ENCODE peak calls at places on chromosomes 16 and 17, in ten cellular contexts. M, O, C, K, B, T, Z, L, F and J are unnamed samples.

GRCh38 chr17:57463103-57463885 is 207.0 kb downstream of the MSI2 start:
- DNase-seq in Z (no peak), M (no peak), T (no peak), O (no peak), B (no peak), C (no peak), F (peak; percentile 39), K (no peak), L (no peak), J (peak; percentile 62)

GRCh38 chr17:77100009-77100408 is 40.8 kb upstream of the SEC14L1 start:
- DNase-seq in M (no peak), L (peak; percentile 62), C (peak; percentile 53), B (peak; percentile 37), F (no peak), O (peak; percentile 88), Z (peak; percentile 81), T (no peak), K (no peak), J (no peak)

GRCh38 chr17:1495265-1495664 is 2.8 kb upstream of the MYO1C start:
- DNase-seq in O (no peak), Z (peak; percentile 85), F (no peak), L (peak; percentile 71), M (no peak), K (no peak), T (no peak), C (no peak), B (no peak), J (peak; percentile 52)

GRCh38 chr17:78921437-78921971 is 3.7 kb downstream of the TIMP2 start:
- DNase-seq in B (no peak), F (no peak), Z (peak; percentile 80), L (peak; percentile 52), M (no peak), T (no peak), C (no peak), K (no peak), O (no peak), J (peak; percentile 49)

GRCh38 chr17:12927541-12928425 is 90.0 kb downstream of the ELAC2 start:
- DNase-seq in L (peak; percentile 19), M (no peak), B (no peak), F (no peak), O (no peak), Z (peak; percentile 52), K (no peak), T (no peak), C (no peak), J (peak; percentile 20)

GRCh38 chr17:58112970-58113631 is 29.9 kb downstream of the DYNLL2 start:
- DNase-seq in C (peak; percentile 88), F (peak; percentile 68), B (peak; percentile 83), L (peak; percentile 65), M (peak; percentile 55), Z (peak; percentile 79), O (peak; percentile 75), T (peak; percentile 83), K (peak; percentile 81), J (peak; percentile 59)

GRCh38 chr16:24800586-24800985 is 45.2 kb upstream of the SLC5A11 start:
- DNase-seq in O (no peak), T (no peak), K (no peak), L (no peak), M (no peak), B (no peak), Z (no peak), F (no peak), C (no peak), J (no peak)

GRCh38 chr17:14321476-14321949 is 20.6 kb downstream of the HS3ST3B1 start:
- DNase-seq in B (no peak), Z (no peak), M (no peak), L (no peak), T (no peak), C (no peak), F (no peak), K (no peak), O (no peak), J (no peak)

GRCh38 chr17:78737332-78737731 is 44.7 kb downstream of the CYTH1 start:
- DNase-seq in L (no peak), C (no peak), Z (no peak), T (no peak), K (no peak), M (no peak), O (no peak), F (no peak), B (no peak), J (no peak)

GRCh38 chr16:70429888-70430666 is 8.8 kb downstream of the ST3GAL2 start:
- DNase-seq in F (no peak), C (no peak), L (no peak), O (no peak), T (no peak), K (no peak), Z (no peak), M (no peak), B (no peak), J (no peak)

GRCh38 chr16:21222495-21223337 is 10.8 kb upstream of the ANKS4B start:
- DNase-seq in M (no peak), L (no peak), T (no peak), F (no peak), B (no peak), O (no peak), K (no peak), Z (no peak), C (peak; percentile 49), J (no peak)

GRCh38 chr16:66809765-66810164 is 8.4 kb upstream of the TERB1 start:
- DNase-seq in O (no peak), M (no peak), K (no peak), C (no peak), Z (no peak), B (no peak), L (no peak), T (no peak), F (no peak), J (no peak)
- H3K36me3 ChIP-seq in O (peaks cover 93% of the 10 kb centered on the region), M (peaks cover 50% of the 10 kb centered on the region), K (peaks cover 94% of the 10 kb centered on the region), C (peaks cover 6% of the 10 kb centered on the region), Z (peaks cover 100% of the 10 kb centered on the region), B (peaks cover 49% of the 10 kb centered on the region), L (peaks cover 100% of the 10 kb centered on the region), T (no peaks in the 10 kb centered on the region), F (peaks cover 86% of the 10 kb centered on the region), J (peaks cover 26% of the 10 kb centered on the region)

DNA sequence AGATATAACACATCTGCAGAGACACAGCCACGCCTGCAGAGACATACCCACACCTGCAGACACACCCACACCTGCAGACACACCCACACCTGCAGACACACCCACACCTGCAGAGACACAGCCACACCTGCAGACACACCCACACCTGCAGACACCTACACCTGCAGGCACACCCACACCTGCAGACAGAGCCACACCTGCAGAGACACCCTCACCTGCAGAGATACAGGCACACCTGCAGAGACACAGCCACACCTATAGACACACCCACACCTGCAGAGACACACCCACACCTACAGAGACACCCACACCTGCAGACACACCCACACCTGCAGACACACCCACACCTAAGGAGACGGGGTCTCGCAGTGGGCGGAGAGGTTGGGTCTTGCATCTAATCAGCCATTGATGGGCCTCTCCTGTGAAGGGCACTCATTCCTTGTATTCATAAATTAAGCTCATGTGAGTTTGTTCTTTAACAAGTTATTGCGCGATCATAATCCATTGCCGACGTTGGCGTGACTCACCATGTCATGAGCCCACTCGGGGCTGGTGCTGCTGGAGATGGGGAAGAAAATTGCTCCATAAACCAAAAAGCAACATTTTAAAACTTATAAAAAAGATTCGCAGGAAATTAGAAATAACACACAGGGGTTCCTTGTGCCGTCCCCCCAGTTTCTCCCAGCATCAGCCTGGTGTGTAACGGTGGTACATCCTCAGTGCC is 28.9 kb upstream of the CDH15 start:
- DNase-seq in F (no peak), O (peak; percentile 19), L (no peak), M (no peak), B (no peak), C (peak; percentile 44), T (no peak), K (no peak), Z (no peak), J (no peak)
- H3K36me3 ChIP-seq in F (peaks cover 24% of the 10 kb centered on the region), O (peaks cover 40% of the 10 kb centered on the region), L (peaks cover 61% of the 10 kb centered on the region), M (peaks cover 13% of the 10 kb centered on the region), B (no peaks in the 10 kb centered on the region), C (peaks cover 4% of the 10 kb centered on the region), T (no peaks in the 10 kb centered on the region), K (peaks cover 32% of the 10 kb centered on the region), Z (peaks cover 31% of the 10 kb centered on the region), J (no peaks in the 10 kb centered on the region)

DNA sequence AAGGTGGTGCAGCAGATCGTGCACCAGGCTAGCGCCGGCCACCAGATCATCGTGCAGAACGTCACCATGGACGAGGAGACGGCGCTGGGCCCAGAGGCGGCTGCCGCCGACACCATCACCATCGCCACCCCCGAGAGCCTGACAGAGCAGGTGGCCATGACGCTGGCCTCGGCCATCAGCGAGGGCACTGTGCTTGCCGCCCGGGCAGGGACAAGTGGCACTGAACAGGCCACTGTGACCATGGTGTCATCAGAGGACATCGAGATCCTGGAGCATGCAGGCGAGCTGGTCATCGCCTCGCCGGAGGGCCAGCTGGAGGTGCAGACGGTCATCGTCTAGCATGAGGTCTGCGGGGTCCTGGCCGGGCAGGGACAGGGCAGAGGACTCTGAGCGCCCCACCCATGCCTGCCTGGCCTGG is 1.0 kb upstream of the DNASE1L2 start:
- DNase-seq in T (no peak), F (no peak), M (no peak), B (no peak), O (no peak), L (no peak), K (no peak), C (no peak), Z (no peak), J (no peak)
- H3K36me3 ChIP-seq in T (peaks cover 8% of the 10 kb centered on the region), F (peaks cover 29% of the 10 kb centered on the region), M (peaks cover 51% of the 10 kb centered on the region), B (no peaks in the 10 kb centered on the region), O (peaks cover 47% of the 10 kb centered on the region), L (peaks cover 70% of the 10 kb centered on the region), K (peaks cover 80% of the 10 kb centered on the region), C (peaks cover 23% of the 10 kb centered on the region), Z (peaks cover 58% of the 10 kb centered on the region), J (peaks cover 74% of the 10 kb centered on the region)

DNA sequence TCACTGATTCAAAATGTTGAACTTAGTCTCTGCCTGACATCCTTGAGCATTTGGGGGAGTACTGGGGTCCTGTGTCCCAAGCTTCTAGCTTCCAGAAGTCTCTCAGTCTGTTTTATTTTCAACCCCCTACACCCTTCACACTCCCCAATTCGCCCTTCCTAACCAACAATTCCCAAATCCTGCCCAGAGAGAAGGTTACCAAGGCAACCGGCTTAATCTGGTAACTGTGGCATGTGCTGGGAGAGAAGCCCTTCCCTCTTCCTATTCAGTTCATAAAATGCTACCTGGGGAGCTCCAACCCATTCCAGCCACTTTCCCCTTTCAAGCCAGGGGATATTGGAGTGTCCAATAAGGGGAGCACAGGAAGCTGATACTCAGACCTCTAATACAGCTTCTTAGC is 1.3 kb upstream of the RAPGEFL1 start:
- DNase-seq in T (no peak), B (peak; percentile 70), L (no peak), C (no peak), O (no peak), M (no peak), K (no peak), F (no peak), Z (no peak), J (no peak)
- H3K36me3 ChIP-seq in T (peaks cover 3% of the 10 kb centered on the region), B (peaks cover 8% of the 10 kb centered on the region), L (peaks cover 55% of the 10 kb centered on the region), C (peaks cover 7% of the 10 kb centered on the region), O (peaks cover 23% of the 10 kb centered on the region), M (peaks cover 15% of the 10 kb centered on the region), K (peaks cover 77% of the 10 kb centered on the region), F (peaks cover 22% of the 10 kb centered on the region), Z (peaks cover 55% of the 10 kb centered on the region), J (peaks cover 48% of the 10 kb centered on the region)

GRCh38 chr16:46696957-46697356 is 7.5 kb downstream of the ORC6 start:
- DNase-seq in C (no peak), K (no peak), L (no peak), M (no peak), O (no peak), B (no peak), Z (no peak), F (no peak), T (no peak), J (no peak)
- H3K36me3 ChIP-seq in C (no peaks in the 10 kb centered on the region), K (peaks cover 84% of the 10 kb centered on the region), L (peaks cover 14% of the 10 kb centered on the region), M (no peaks in the 10 kb centered on the region), O (no peaks in the 10 kb centered on the region), B (peaks cover 27% of the 10 kb centered on the region), Z (peaks cover 12% of the 10 kb centered on the region), F (no peaks in the 10 kb centered on the region), T (no peaks in the 10 kb centered on the region), J (peaks cover 67% of the 10 kb centered on the region)